ENCODE peak calls at places on chromosomes 16 and 17, in five cellular contexts. S, R, O, I and G are unnamed samples.

GRCh38 chr17:50534222-50534978 is 1.9 kb downstream of the EPN3 start:
- DNase-seq in S (no peak), R (no peak), O (peak), I (no peak), G (peak)

GRCh38 chr17:80501739-80502577 is 25.6 kb upstream of the NPTX1 start:
- DNase-seq in S (no peak), R (no peak), O (no peak), I (peak), G (no peak)

GRCh38 chr17:81397314-81398169 is 2.3 kb downstream of the BAHCC1 start:
- DNase-seq in S (peak), R (peak), O (peak), I (no peak), G (peak)

GRCh38 chr17:75783069-75783783 is 1.4 kb upstream of the UNK start:
- DNase-seq in S (no peak), R (peak), O (no peak), I (peak), G (peak)

GRCh38 chr16:79991918-79992317 is 391.4 kb upstream of the MAF start:
- DNase-seq in S (no peak), R (no peak), O (no peak), I (no peak), G (no peak)

GRCh38 chr17:71114911-71115668 is 945.8 kb downstream of the KCNJ2 start:
- DNase-seq in S (no peak), R (peak), O (no peak), I (no peak), G (no peak)

GRCh38 chr17:6753006-6753445 is 2.8 kb upstream of the XAF1 start:
- DNase-seq in S (peak), R (no peak), O (peak), I (peak), G (no peak)

GRCh38 chr16:47096297-47096696 is 47.4 kb downstream of the NETO2 start:
- DNase-seq in S (no peak), R (no peak), O (no peak), I (no peak), G (no peak)

GRCh38 chr17:67150826-67151225 is 94.2 kb downstream of the HELZ start:
- DNase-seq in S (no peak), R (no peak), O (no peak), I (no peak), G (no peak)

GRCh38 chr17:82238562-82239201 is 9.8 kb downstream of the SLC16A3 start:
- DNase-seq in S (no peak), R (no peak), O (peak), I (peak), G (no peak)

GRCh38 chr17:3335876-3336275 is 37.7 kb upstream of the OR3A1 start:
- DNase-seq in S (no peak), R (no peak), O (no peak), I (peak), G (no peak)

GRCh38 chr17:2295575-2295974 is 8.0 kb downstream of the SMG6 start:
- DNase-seq in S (no peak), R (no peak), O (no peak), I (no peak), G (no peak)

GRCh38 chr16:75273054-75273925 is 21.9 kb upstream of the BCAR1 start:
- DNase-seq in S (no peak), R (no peak), O (no peak), I (peak), G (no peak)

GRCh38 chr16:55470533-55471371 is 8.2 kb upstream of the MMP2 start:
- DNase-seq in S (peak), R (no peak), O (no peak), I (peak), G (no peak)

GRCh38 chr17:64994781-64995538 is 61.6 kb downstream of the GNA13 start:
- DNase-seq in S (no peak), R (no peak), O (no peak), I (no peak), G (no peak)

GRCh38 chr16:81005644-81006471 is 827 bp downstream of the CMC2 start:
- DNase-seq in S (peak), R (peak), O (no peak), I (peak), G (no peak)

GRCh38 chr17:49687878-49688491 is 10.1 kb upstream of the SPOP start:
- DNase-seq in S (no peak), R (no peak), O (no peak), I (peak), G (no peak)

GRCh38 chr17:30378191-30378796 is 433 bp upstream of the CPD start:
- DNase-seq in S (peak), R (no peak), O (peak), I (peak), G (peak)

GRCh38 chr17:16920628-16921020 is 51.3 kb downstream of the TNFRSF13B start:
- DNase-seq in S (no peak), R (no peak), O (peak), I (no peak), G (no peak)

GRCh38 chr16:57048095-57048494 is 44.3 kb upstream of the CPNE2 start:
- DNase-seq in S (no peak), R (no peak), O (no peak), I (no peak), G (no peak)

GRCh38 chr17:67058036-67058435 is 13.7 kb downstream of the CACNG1 start:
- DNase-seq in S (no peak), R (no peak), O (no peak), I (no peak), G (no peak)

GRCh38 chr17:1629647-1630310 is 1.1 kb upstream of the SLC43A2 start:
- DNase-seq in S (peak), R (peak), O (peak), I (peak), G (peak)

GRCh38 chr17:50271173-50271750 is 3.0 kb upstream of the TMEM92 start:
- DNase-seq in S (no peak), R (no peak), O (no peak), I (no peak), G (no peak)

GRCh38 chr17:32783602-32784001 is 93.3 kb downstream of the MYO1D start:
- DNase-seq in S (no peak), R (peak), O (no peak), I (peak), G (peak)